ENCODE peak calls at places on chromosomes 7 and 10, in seven cellular contexts. F is K562, N is PC-3, K is mammary epithelial cell, Q is MM.1S, L is astrocyte, M is HCT116. E is an unnamed sample.
A peak's percentile ranks its signal among the peaks of the same experiment; 100 is the strongest.

GRCh38 chr7:108584211-108584610 is 14.5 kb downstream of the DNAJB9 start:
- DNase-seq in F (no peak), L (no peak), M (no peak), Q (no peak), N (peak; percentile 70), K (peak; percentile 76), E (no peak)

GRCh38 chr7:36185092-36185491 is 32.0 kb downstream of the EEPD1 start:
- DNase-seq in Q (no peak), F (no peak), M (no peak), K (no peak), L (no peak), N (no peak), E (no peak)

GRCh38 chr10:112774210-112774609 is 175.8 kb upstream of the TCF7L2 start:
- DNase-seq in F (no peak), M (no peak), N (no peak), Q (no peak), L (no peak), K (no peak), E (no peak)

GRCh38 chr7:142153400-142153799 is 41.9 kb downstream of the MGAM2 start:
- DNase-seq in M (no peak), Q (peak; percentile 95), L (no peak), F (no peak), N (peak; percentile 44), K (peak; percentile 22), E (no peak)

GRCh38 chr7:44977304-44977858 is 1.4 kb downstream of the MYO1G start:
- DNase-seq in K (no peak), Q (no peak), L (no peak), M (no peak), N (no peak), F (peak; percentile 22), E (no peak)

GRCh38 chr7:7564323-7564780 is 2.3 kb upstream of the MIOS start:
- DNase-seq in M (peak; percentile 89), Q (no peak), K (peak; percentile 85), F (no peak), N (peak; percentile 94), L (peak; percentile 76), E (peak; percentile 49)

GRCh38 chr7:5423844-5424688 is 432 bp upstream of the TNRC18 start:
- DNase-seq in K (peak; percentile 97), Q (peak; percentile 91), M (peak; percentile 99), N (peak; percentile 97), L (peak; percentile 96), F (peak; percentile 97), E (peak; percentile 99)

GRCh38 chr7:3089493-3089892 is 45.8 kb upstream of the CARD11 start:
- DNase-seq in Q (no peak), M (no peak), L (no peak), N (peak; percentile 31), F (peak; percentile 50), K (no peak), E (peak; percentile 35)

GRCh38 chr10:108465871-108466641 is 1301.5 kb upstream of the SORCS1 start:
- DNase-seq in M (no peak), L (peak; percentile 11), Q (no peak), F (no peak), N (no peak), K (peak; percentile 1), E (peak; percentile 46)

GRCh38 chr7:111012799-111013675 is 77.9 kb upstream of the LRRN3 start:
- DNase-seq in Q (peak; percentile 76), F (no peak), K (peak; percentile 44), N (no peak), L (no peak), M (no peak), E (no peak)

GRCh38 chr7:39249635-39250034 is 271.9 kb downstream of the POU6F2 start:
- DNase-seq in K (no peak), Q (no peak), F (no peak), M (no peak), N (no peak), L (no peak), E (no peak)

GRCh38 chr7:111796671-111797070 is 234.4 kb upstream of the IMMP2L start:
- DNase-seq in N (no peak), F (no peak), L (peak; percentile 18), K (peak; percentile 17), M (peak; percentile 27), Q (no peak), E (no peak)

GRCh38 chr7:83486957-83487356 is 162.0 kb downstream of the SEMA3E start:
- DNase-seq in N (peak; percentile 32), F (no peak), K (peak; percentile 44), L (peak; percentile 5), M (no peak), Q (no peak), E (no peak)

GRCh38 chr10:78139336-78139735 is 105.7 kb downstream of the RPS24 start:
- DNase-seq in L (no peak), N (no peak), Q (no peak), F (no peak), K (no peak), M (no peak), E (no peak)

GRCh38 chr7:105315357-105315756 is 73.4 kb downstream of the SRPK2 start:
- DNase-seq in M (no peak), N (no peak), F (no peak), Q (no peak), K (no peak), L (no peak), E (no peak)

GRCh38 chr10:119526606-119527592 is 15.6 kb downstream of the RGS10 start:
- DNase-seq in K (no peak), N (no peak), L (no peak), Q (no peak), M (no peak), F (no peak), E (peak; percentile 30)

GRCh38 chr7:98526059-98526458 is 91.0 kb upstream of the NPTX2 start:
- DNase-seq in K (no peak), N (no peak), M (no peak), F (no peak), Q (no peak), L (no peak), E (no peak)

GRCh38 chr7:100152404-100152803 is 3.7 kb downstream of the LAMTOR4 start:
- DNase-seq in N (no peak), K (no peak), M (no peak), F (no peak), L (no peak), Q (no peak), E (no peak)

GRCh38 chr7:134553976-134554375 is 5.1 kb downstream of the AKR1B15 start:
- DNase-seq in F (no peak), N (peak; percentile 34), K (peak; percentile 23), M (no peak), L (no peak), Q (peak; percentile 35), E (no peak)
- TF ChIP-seq CTCF in F (peak; percentile 58), N (peak; percentile 43), K (peak; percentile 61), M (peak; percentile 44), L (no peak), Q (peak; percentile 21), E (peak; percentile 37)

GRCh38 chr7:82442492-82443043 is 1.0 kb downstream of the CACNA2D1 start:
- DNase-seq in Q (no peak), L (peak; percentile 12), K (peak; percentile 67), F (no peak), M (no peak), N (no peak), E (no peak)
- TF ChIP-seq EZH2 in Q (no peak), L (no peak), K (peak; percentile 30), F (no peak), M (no peak), N (no peak), E (no peak)

DNA sequence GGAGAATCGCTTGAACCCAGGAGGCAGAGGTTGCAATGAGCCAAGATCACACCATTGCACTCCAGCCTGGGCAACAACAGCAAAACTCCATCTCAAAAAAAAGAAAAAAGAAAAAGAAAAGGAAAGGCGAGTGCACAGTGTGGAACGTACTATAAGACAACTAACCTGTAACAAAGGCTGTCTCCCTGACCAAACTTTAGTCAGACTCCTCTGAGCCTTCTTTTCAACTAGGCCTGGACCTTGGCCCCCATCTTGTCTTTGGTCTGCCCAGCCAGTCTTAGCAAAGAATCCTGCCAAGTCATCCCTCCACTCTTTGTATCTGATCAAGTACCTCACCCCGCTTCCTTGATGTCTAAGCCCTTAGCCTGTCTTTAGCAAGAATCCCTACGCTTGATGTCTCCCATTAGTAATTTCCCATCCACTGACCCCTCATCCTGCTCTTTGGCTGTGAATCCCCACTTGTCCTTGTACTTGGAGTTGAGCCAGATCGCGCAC is 68.9 kb upstream of the KDM7A start:
- DNase-seq in M (no peak), N (no peak), F (peak; percentile 71), L (no peak), K (no peak), Q (no peak), E (no peak)
- H3K4me3 ChIP-seq in M (no peak overlapping the region), N (no peak overlapping the region), F (no peak overlapping the region), L (no peak overlapping the region), K (no peak overlapping the region), Q (no peak overlapping the region), E (no peak overlapping the region)

DNA sequence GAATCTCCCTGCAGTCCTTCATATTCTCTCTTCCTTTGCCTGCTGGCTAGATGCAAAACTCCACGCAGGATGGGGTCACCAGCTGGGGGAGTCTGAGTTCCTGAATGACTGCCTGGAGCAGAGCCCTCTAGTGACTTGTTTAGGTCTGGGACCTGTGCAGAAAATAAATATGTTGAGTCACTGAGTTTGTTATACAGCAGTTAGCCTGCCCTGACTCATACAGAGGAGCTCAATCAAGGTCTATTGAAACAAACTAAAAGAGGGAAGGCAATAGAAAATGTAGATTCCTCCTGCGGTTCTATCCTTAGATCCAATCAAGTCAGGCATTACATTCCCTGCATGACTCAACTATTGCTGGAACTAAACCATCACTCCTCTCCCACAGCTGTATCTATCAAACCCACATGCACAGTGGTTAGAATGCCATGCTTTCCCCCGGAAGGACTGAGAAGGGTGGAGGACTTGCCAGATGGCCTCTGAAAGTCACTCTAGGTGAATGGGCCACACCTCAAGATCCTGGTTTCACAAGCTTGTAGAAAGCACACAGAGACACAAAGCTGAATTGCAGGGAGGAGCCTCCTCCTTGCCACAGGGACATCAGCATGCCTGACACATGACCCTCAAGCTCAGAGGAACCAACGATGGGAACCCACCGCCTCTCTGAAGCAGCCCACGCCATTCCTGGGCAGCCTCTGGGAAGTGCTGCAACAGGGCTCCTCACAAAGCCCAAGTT is 73.9 kb downstream of the SH3PXD2A start:
- DNase-seq in M (peak; percentile 26), F (no peak), Q (peak; percentile 80), L (peak; percentile 99), N (peak; percentile 89), K (peak; percentile 99), E (peak; percentile 63)
- TF ChIP-seq CTCF in M (peak; percentile 59), F (peak; percentile 41), Q (peak; percentile 43), L (peak; percentile 66), N (peak; percentile 82), K (peak; percentile 68), E (peak; percentile 41)